ENCODE peak calls at places on chromosomes 4 and X, in five cellular contexts. J, K, V, B and F are unnamed samples.

GRCh38 chr4:15677507-15677988 is 4.1 kb upstream of the FAM200B start:
- DNase-seq in V (no peak), J (peak), B (peak), K (peak), F (no peak)

GRCh38 chrX:109848451-109849050 is 115.5 kb upstream of the ACSL4 start:
- DNase-seq in V (no peak), J (no peak), B (peak), K (no peak), F (no peak)

GRCh38 chrX:107656965-107657364 is 28.7 kb downstream of the PRPS1 start:
- DNase-seq in K (no peak), B (no peak), V (no peak), J (no peak), F (no peak)

GRCh38 chr4:2842667-2843022 is 999 bp upstream of the ADD1 start:
- DNase-seq in K (no peak), V (no peak), J (no peak), B (no peak), F (no peak)

GRCh38 chr4:147860960-147861359 is 129.1 kb downstream of the ARHGAP10 start:
- DNase-seq in J (no peak), K (no peak), V (no peak), B (no peak), F (no peak)

GRCh38 chr4:7371122-7371941 is 63.4 kb downstream of the PSAPL1 start:
- DNase-seq in J (no peak), K (no peak), B (no peak), V (no peak), F (no peak)

GRCh38 chr4:154478547-154478946 is 13.1 kb downstream of the DCHS2 start:
- DNase-seq in K (no peak), J (no peak), B (no peak), V (no peak), F (no peak)

GRCh38 chr4:56907489-56908205 is at the start of gene REST:
- DNase-seq in K (no peak), B (peak), V (no peak), J (peak), F (peak)

GRCh38 chr4:73606465-73606974 is 13.7 kb downstream of the RASSF6 start:
- DNase-seq in B (no peak), K (no peak), V (no peak), J (no peak), F (no peak)

GRCh38 chrX:78643874-78644273 is 15.3 kb downstream of the RTL3 start:
- DNase-seq in B (no peak), J (no peak), K (no peak), V (no peak), F (no peak)

GRCh38 chr4:33482773-33483172 is 2761.5 kb downstream of the ARAP2 start:
- DNase-seq in B (no peak), K (no peak), J (no peak), V (no peak), F (no peak)

GRCh38 chr4:37990731-37991130 is 30.5 kb downstream of the PTTG2 start:
- DNase-seq in B (no peak), J (no peak), V (no peak), K (no peak), F (no peak)

GRCh38 chrX:110178179-110178865 is 139.6 kb downstream of the AMMECR1 start:
- DNase-seq in J (no peak), V (no peak), K (no peak), B (no peak), F (no peak)

GRCh38 chr4:84582302-84582987 is 482 bp upstream of the CDS1 start:
- DNase-seq in B (peak), J (peak), V (no peak), K (peak), F (peak)

GRCh38 chrX:24082446-24082845 is 27.7 kb downstream of the EIF2S3 start:
- DNase-seq in J (no peak), K (no peak), B (no peak), V (no peak), F (no peak)

GRCh38 chr4:152535903-152536544 is at the start of gene FBXW7:
- DNase-seq in V (peak), J (peak), B (peak), K (peak), F (peak)

GRCh38 chr4:59728496-59728895 is 1471.6 kb upstream of the ADGRL3 start:
- DNase-seq in V (no peak), K (no peak), J (no peak), B (no peak), F (no peak)

GRCh38 chrX:45070116-45071007 is 130.3 kb downstream of the DIPK2B start:
- DNase-seq in V (no peak), B (peak), K (peak), J (no peak), F (no peak)

GRCh38 chr4:15317246-15317645 is 110.6 kb upstream of the C1QTNF7 start:
- DNase-seq in B (no peak), K (no peak), V (no peak), J (no peak), F (no peak)

GRCh38 chr4:90498175-90498574 is 371.0 kb downstream of the CCSER1 start:
- DNase-seq in K (no peak), B (no peak), V (no peak), J (no peak), F (no peak)

GRCh38 chrX:9865804-9866471 is 79.7 kb downstream of the SHROOM2 start:
- DNase-seq in J (no peak), K (peak), V (no peak), B (no peak), F (no peak)

GRCh38 chrX:47384502-47384901 is 14.1 kb downstream of the ZNF157 start:
- DNase-seq in V (no peak), B (peak), K (peak), J (peak), F (peak)

GRCh38 chrX:10677490-10677889 is 57.1 kb upstream of the MID1 start:
- DNase-seq in V (no peak), B (no peak), K (no peak), J (no peak), F (no peak)

GRCh38 chr4:77007358-77008230 is 58.0 kb downstream of the SEPTIN11 start:
- DNase-seq in J (no peak), B (no peak), V (no peak), K (no peak), F (no peak)

GRCh38 chr4:170007113-170007512 is 19.1 kb downstream of the MFAP3L start:
- DNase-seq in B (no peak), J (no peak), V (no peak), K (no peak), F (no peak)

GRCh38 chrX:30302957-30303356 is 6.2 kb downstream of the NR0B1 start:
- DNase-seq in K (no peak), V (no peak), J (no peak), B (no peak), F (no peak)

GRCh38 chr4:169117591-169118081 is 107.6 kb upstream of the CBR4 start:
- DNase-seq in J (no peak), B (no peak), K (no peak), V (no peak), F (no peak)

GRCh38 chr4:3384771-3385701 is 56.7 kb upstream of the HGFAC start:
- DNase-seq in V (no peak), B (peak), K (no peak), J (peak), F (no peak)

GRCh38 chrX:106585478-106585877 is 26.3 kb upstream of the RADX start:
- DNase-seq in K (no peak), B (no peak), J (no peak), V (no peak), F (no peak)

GRCh38 chr4:111988514-111988913 is 156.7 kb upstream of the FAM241A start:
- DNase-seq in J (no peak), V (no peak), B (no peak), K (no peak), F (no peak)

GRCh38 chr4:37475776-37476175 is 210.4 kb downstream of the RELL1 start:
- DNase-seq in K (no peak), J (no peak), B (no peak), V (no peak), F (no peak)

DNA sequence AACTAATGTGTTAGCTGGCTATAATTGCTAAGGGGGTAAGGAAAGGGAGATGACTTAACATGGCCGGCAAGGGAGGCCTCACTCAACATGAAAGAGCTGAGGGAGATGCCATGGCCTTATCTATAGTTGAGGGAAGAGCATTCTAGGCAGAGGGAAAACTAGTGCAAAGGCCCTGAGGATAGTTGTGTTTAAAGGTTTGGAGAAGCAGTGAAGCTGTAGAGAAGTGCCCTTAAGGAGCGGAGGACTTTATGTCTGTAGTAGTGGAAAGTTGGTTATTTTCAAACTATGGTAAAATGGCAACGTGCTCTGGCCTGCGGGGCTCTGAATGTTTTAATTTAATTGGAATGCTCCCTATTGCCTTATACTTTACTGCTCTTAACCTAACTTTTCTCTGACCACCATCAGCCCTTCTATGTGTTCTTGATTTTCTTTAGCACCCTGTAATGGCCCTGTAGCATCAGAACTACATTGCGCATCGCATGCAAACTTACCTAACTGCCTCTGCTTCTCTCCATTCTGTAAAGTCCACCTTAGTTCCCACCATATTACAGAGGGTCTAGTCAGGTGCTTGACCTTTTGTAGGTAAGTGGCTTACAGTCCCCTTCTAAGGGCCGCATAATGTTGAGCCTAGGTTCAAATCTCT is 35.8 kb downstream of the ERVMER34-1 start:
- DNase-seq in B (no peak), K (no peak), V (no peak), J (no peak), F (no peak)
- TF ChIP-seq POLR2AphosphoS5 in B (no peak), K (no peak), V (no peak), J (no peak), F (peak)

GRCh38 chr4:157781361-157781760 is 391.5 kb downstream of the GASK1B start:
- DNase-seq in K (no peak), B (no peak), J (no peak), V (no peak), F (no peak)
- TF ChIP-seq POLR2AphosphoS5 in K (no peak), B (no peak), J (no peak), V (no peak), F (no peak)

GRCh38 chr4:151199496-151200190 is 77.3 kb upstream of the PRSS48 start:
- DNase-seq in K (no peak), J (no peak), B (peak), V (no peak), F (no peak)

GRCh38 chr4:151193414-151193813 is 83.5 kb upstream of the PRSS48 start:
- DNase-seq in V (no peak), K (no peak), B (no peak), J (no peak), F (no peak)

GRCh38 chr4:151198748-151199147 is 78.2 kb upstream of the PRSS48 start:
- DNase-seq in J (no peak), B (no peak), V (no peak), K (no peak), F (no peak)

GRCh38 chr4:151195801-151196200 is 81.2 kb upstream of the PRSS48 start:
- DNase-seq in J (no peak), K (no peak), B (no peak), V (no peak), F (no peak)

GRCh38 chr4:151197258-151197657 is 79.7 kb upstream of the PRSS48 start:
- DNase-seq in J (no peak), V (no peak), K (no peak), B (no peak), F (no peak)
- TF ChIP-seq POLR2AphosphoS5 in J (peak), V (peak), K (no peak), B (no peak), F (no peak)

DNA sequence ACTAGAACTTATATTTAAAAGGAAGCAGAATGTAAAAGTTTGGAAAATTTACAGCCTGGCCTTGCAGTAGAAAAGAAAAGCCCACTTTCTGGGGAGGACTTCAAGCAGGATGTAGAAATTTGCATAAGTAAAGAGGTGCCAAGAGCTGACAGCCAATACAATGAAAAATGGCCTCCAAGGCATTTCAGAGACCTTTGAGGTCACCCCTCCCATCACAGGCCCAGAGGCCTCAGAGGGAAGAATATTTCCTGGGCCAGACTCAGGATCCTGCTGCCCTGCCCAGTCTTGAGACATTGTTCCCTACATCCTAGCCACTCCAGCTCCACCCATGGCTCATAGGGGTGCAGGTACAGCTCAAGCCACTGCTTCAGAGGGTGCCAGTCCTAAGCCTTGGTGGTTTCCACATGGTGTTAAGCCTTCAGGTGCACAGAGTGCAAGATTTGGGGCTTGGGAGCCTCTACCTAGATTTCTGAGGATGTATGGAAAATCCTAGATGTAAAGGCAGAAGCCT is 518.9 kb upstream of the INTU start:
- DNase-seq in V (no peak), B (no peak), K (no peak), J (no peak), F (no peak)
- TF ChIP-seq POLR2AphosphoS5 in V (no peak), B (no peak), K (no peak), J (no peak), F (no peak)

GRCh38 chr4:75997946-75998345 is 7.2 kb upstream of the SDAD1 start:
- DNase-seq in B (no peak), K (no peak), J (no peak), V (no peak), F (no peak)
- TF ChIP-seq POLR2AphosphoS5 in B (no peak), K (no peak), J (no peak), V (no peak), F (no peak)

GRCh38 chr4:102354671-102355454 is 9.6 kb upstream of the SLC39A8 start:
- DNase-seq in J (no peak), B (no peak), V (no peak), K (no peak), F (no peak)
- TF ChIP-seq POLR2AphosphoS5 in J (no peak), B (no peak), V (no peak), K (no peak), F (no peak)

GRCh38 chr4:39044364-39044946 is 12.2 kb upstream of the TMEM156 start:
- DNase-seq in B (peak), V (no peak), K (peak), J (peak), F (peak)
- TF ChIP-seq POLR2AphosphoS5 in B (peak), V (no peak), K (no peak), J (peak), F (peak)

DNA sequence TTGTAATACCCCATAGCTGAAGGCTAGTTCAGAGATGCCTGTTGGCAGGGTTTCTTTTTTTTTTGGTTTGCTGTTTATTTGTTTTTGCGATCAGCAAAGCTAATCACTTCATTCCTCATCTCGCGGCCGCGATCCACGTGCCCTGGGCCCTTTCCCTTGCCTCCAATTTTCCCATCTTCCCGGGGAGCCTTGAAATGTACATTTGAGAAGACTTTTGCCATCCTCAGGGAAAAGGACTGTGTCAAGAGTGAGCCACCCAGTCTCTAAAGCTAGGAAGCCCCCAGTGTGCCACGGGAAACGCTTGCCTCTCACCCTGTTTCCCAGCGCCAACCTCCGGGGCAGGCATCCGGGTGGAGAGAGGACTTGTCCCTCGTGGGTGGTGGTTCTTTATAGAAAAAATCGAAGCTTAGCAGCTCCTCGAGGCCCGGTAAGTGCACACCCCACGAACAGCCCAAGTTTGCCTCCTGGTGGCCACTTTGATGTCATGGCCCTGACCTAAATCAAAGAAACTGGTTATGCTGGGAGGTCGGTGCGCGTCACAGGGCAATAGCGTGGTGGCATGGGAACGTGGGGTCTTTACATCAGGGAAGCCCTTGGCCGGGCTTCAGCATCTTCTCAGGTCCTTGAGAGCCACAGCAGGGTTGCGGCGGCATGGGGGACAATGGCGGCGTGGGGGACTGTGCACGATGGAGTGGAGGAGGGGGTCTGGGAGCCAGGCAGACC is 42.0 kb downstream of the MAP7D3 start:
- DNase-seq in B (no peak), V (no peak), J (peak), K (no peak), F (no peak)
- TF ChIP-seq POLR2AphosphoS5 in B (no peak), V (no peak), J (no peak), K (no peak), F (no peak)

DNA sequence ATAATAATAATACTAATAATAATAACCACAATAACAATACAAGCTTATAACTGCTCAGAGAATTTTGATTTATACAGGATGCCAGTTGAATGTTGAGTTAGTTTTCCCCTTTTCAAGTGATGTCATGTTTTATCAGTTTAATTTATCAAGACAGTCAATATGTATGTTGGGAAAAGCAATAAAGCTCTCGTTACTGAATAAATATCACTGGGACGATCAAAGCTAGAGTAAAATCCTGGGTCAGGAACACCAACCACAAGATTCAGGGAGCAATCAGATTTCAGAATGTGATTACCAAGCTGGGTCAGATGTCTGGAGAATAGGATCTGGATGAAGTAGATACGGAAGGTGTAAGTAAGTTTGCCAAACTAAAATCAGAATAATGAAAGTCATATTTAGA is 179.6 kb downstream of the GRID2 start:
- DNase-seq in V (no peak), K (no peak), J (no peak), B (no peak), F (no peak)
- TF ChIP-seq POLR2AphosphoS5 in V (no peak), K (no peak), J (no peak), B (no peak), F (no peak)